ENCODE peak calls at places on chromosomes 12 and 14, in nine cellular contexts. B, P, H, S, G, U, C, Q and Y are unnamed samples. For H3K4me1, the result is how much of the 10 kb centered on the place peaks cover.

GRCh38 chr12:53750812-53751335 is 905 bp downstream of the CISTR start:
- DNase-seq in B (peak), P (peak), H (no peak), S (no peak), G (peak), U (peak), C (peak), Q (no peak), Y (no peak)

GRCh38 chr14:22266141-22266442 is 322.9 kb downstream of the DAD1 start:
- DNase-seq in B (no peak), P (no peak), H (no peak), S (no peak), G (peak), U (no peak), C (no peak), Q (no peak), Y (no peak)

GRCh38 chr14:92564361-92565039 is 50.9 kb downstream of the RIN3 start:
- DNase-seq in B (no peak), P (no peak), H (no peak), S (no peak), G (no peak), U (no peak), C (no peak), Q (no peak), Y (no peak)

GRCh38 chr14:99819514-99819913 is 26.3 kb downstream of the EML1 start:
- DNase-seq in B (no peak), P (no peak), H (no peak), S (no peak), G (no peak), U (no peak), C (no peak), Q (no peak), Y (peak)

GRCh38 chr14:100140452-100141132 is 18.9 kb downstream of the DEGS2 start:
- DNase-seq in B (no peak), P (no peak), H (no peak), S (no peak), G (peak), U (peak), C (peak), Q (no peak), Y (no peak)

GRCh38 chr12:76024942-76025600 is 6.5 kb downstream of the PHLDA1 start:
- DNase-seq in B (peak), P (no peak), H (no peak), S (no peak), G (peak), U (no peak), C (peak), Q (no peak), Y (no peak)

GRCh38 chr12:41345071-41345470 is 157.0 kb downstream of the PDZRN4 start:
- DNase-seq in B (no peak), P (no peak), H (no peak), S (no peak), G (peak), U (no peak), C (peak), Q (no peak), Y (no peak)

GRCh38 chr14:99333841-99334240 is 61.8 kb upstream of the BCL11B start:
- DNase-seq in B (no peak), P (no peak), H (no peak), S (no peak), G (no peak), U (no peak), C (no peak), Q (no peak), Y (no peak)

GRCh38 chr12:57110189-57111045 is 745 bp downstream of the STAT6 start:
- DNase-seq in B (peak), P (peak), H (no peak), S (no peak), G (no peak), U (peak), C (no peak), Q (peak), Y (peak)

GRCh38 chr12:58367041-58367440 is 425.7 kb downstream of the ATP23 start:
- DNase-seq in B (peak), P (no peak), H (no peak), S (no peak), G (no peak), U (no peak), C (no peak), Q (no peak), Y (no peak)

GRCh38 chr12:607541-608001 is 55.7 kb downstream of the NINJ2 start:
- DNase-seq in B (no peak), P (peak), H (no peak), S (no peak), G (peak), U (no peak), C (peak), Q (no peak), Y (peak)

GRCh38 chr14:37870947-37871346 is 275.5 kb downstream of the TTC6 start:
- DNase-seq in B (no peak), P (no peak), H (no peak), S (no peak), G (no peak), U (no peak), C (no peak), Q (peak), Y (no peak)

GRCh38 chr12:28222959-28223662 is 32.9 kb downstream of the CCDC91 start:
- DNase-seq in B (no peak), P (no peak), H (no peak), S (no peak), G (no peak), U (no peak), C (no peak), Q (no peak), Y (peak)

GRCh38 chr12:51678086-51678724 is 87.2 kb downstream of the SCN8A start:
- DNase-seq in B (peak), P (no peak), H (no peak), S (no peak), G (peak), U (no peak), C (peak), Q (peak), Y (peak)

GRCh38 chr12:52247622-52248540 is 14.8 kb downstream of the KRT7 start:
- DNase-seq in B (no peak), P (no peak), H (no peak), S (no peak), G (no peak), U (no peak), C (no peak), Q (no peak), Y (no peak)

GRCh38 chr12:95710386-95710785 is 80.2 kb downstream of the NTN4 start:
- DNase-seq in B (no peak), P (no peak), H (no peak), S (no peak), G (no peak), U (no peak), C (no peak), Q (no peak), Y (no peak)

GRCh38 chr12:124844411-124845397 is 19.0 kb downstream of the SCARB1 start:
- DNase-seq in B (no peak), P (no peak), H (no peak), S (no peak), G (no peak), U (no peak), C (no peak), Q (no peak), Y (no peak)

GRCh38 chr14:21923820-21924219 is 250.2 kb upstream of the OR4E1 start:
- DNase-seq in B (no peak), P (no peak), H (no peak), S (no peak), G (no peak), U (no peak), C (no peak), Q (no peak), Y (peak)

GRCh38 chr12:66288121-66288520 is 14.2 kb upstream of the HELB start:
- DNase-seq in B (no peak), P (no peak), H (no peak), S (no peak), G (no peak), U (no peak), C (no peak), Q (no peak), Y (peak)

GRCh38 chr12:122086088-122086487 is 7.5 kb downstream of the MLXIP start:
- DNase-seq in B (no peak), P (no peak), H (no peak), S (no peak), G (no peak), U (no peak), C (no peak), Q (no peak), Y (no peak)

GRCh38 chr12:3218846-3219632 is 141.9 kb downstream of the TSPAN9 start:
- DNase-seq in B (no peak), P (no peak), H (no peak), S (no peak), G (no peak), U (no peak), C (no peak), Q (no peak), Y (no peak)

GRCh38 chr12:122593910-122594309 is 66.9 kb downstream of the KNTC1 start:
- DNase-seq in B (no peak), P (no peak), H (no peak), S (no peak), G (no peak), U (no peak), C (no peak), Q (no peak), Y (no peak)

GRCh38 chr12:117850048-117850447 is 118.7 kb downstream of the KSR2 start:
- DNase-seq in B (peak), P (no peak), H (no peak), S (no peak), G (peak), U (no peak), C (peak), Q (peak), Y (no peak)

GRCh38 chr14:55438066-55438683 is 2.2 kb downstream of the TBPL2 start:
- DNase-seq in B (peak), P (peak), H (no peak), S (no peak), G (peak), U (no peak), C (peak), Q (no peak), Y (no peak)

DNA sequence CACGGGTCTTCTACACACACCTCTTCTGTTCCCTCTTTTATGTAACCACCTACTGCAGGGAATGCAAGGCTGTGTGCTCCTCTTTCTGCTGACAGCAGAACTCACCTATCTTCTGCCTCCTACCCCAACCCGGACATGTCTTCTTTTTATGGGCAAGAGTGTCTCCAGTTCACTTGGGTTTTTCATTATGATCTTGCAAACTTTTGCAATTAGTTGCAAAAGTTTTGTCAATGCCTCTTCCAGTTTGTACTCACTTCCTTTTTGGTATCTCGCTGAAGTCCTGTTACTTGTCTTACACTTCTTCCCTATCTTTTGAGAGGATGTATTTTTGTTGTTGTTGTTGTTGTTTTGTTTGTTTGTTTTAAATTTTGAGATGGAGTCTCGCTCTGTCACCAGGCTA is 50.6 kb downstream of the DRAM1 start:
- DNase-seq in B (no peak), P (no peak), H (no peak), S (no peak), G (no peak), U (no peak), C (no peak), Q (no peak), Y (no peak)
- H3K27ac ChIP-seq in B (peak), P (peak), H (no peak), S (no peak), G (no peak), U (no peak), C (no peak), Q (no peak), Y (no peak)

GRCh38 chr12:26786491-26787124 is 46.4 kb downstream of the ITPR2 start:
- DNase-seq in B (peak), P (peak), H (no peak), S (no peak), G (no peak), U (no peak), C (no peak), Q (no peak), Y (no peak)
- H3K4me1 ChIP-seq in B (half or more), P (under half), H (under half), S (under half), G (under half), U (under half), C (under half), Q (under half), Y (under half)

GRCh38 chr12:132026061-132026795 is 76.5 kb downstream of the EP400 start:
- DNase-seq in B (no peak), P (no peak), H (no peak), S (no peak), G (no peak), U (peak), C (no peak), Q (no peak), Y (no peak)

GRCh38 chr12:132024758-132025157 is 75.0 kb downstream of the EP400 start:
- DNase-seq in B (no peak), P (no peak), H (no peak), S (no peak), G (no peak), U (no peak), C (no peak), Q (no peak), Y (no peak)

GRCh38 chr12:132026796-132027500 is 77.2 kb downstream of the EP400 start:
- DNase-seq in B (no peak), P (no peak), H (no peak), S (no peak), G (no peak), U (peak), C (no peak), Q (no peak), Y (no peak)

GRCh38 chr12:132023658-132024057 is 73.9 kb downstream of the EP400 start:
- DNase-seq in B (no peak), P (peak), H (no peak), S (no peak), G (no peak), U (peak), C (no peak), Q (no peak), Y (no peak)

GRCh38 chr12:132025526-132025925 is 75.8 kb downstream of the EP400 start:
- DNase-seq in B (no peak), P (no peak), H (no peak), S (no peak), G (no peak), U (peak), C (no peak), Q (no peak), Y (no peak)
- H3K27ac ChIP-seq in B (no peak), P (no peak), H (no peak), S (no peak), G (no peak), U (no peak), C (no peak), Q (no peak), Y (no peak)

GRCh38 chr14:80862983-80863382 is 78.6 kb downstream of the CEP128 start:
- DNase-seq in B (peak), P (no peak), H (no peak), S (no peak), G (no peak), U (no peak), C (no peak), Q (no peak), Y (no peak)
- H3K4me1 ChIP-seq in B (under half), P (under half), H (under half), S (under half), G (under half), U (under half), C (under half), Q (under half), Y (under half)